ENCODE peak calls at places on chromosomes 7 and 10, in ten cellular contexts. L is activated CD8-positive, alpha-beta memory T cell treated with anti-CD3 and anti-CD28 coated beads, Interleukin-2, amount 50 U/mL, for 4 hours; Y is AG20443; T is hippocampal formation; J is NCI-H748 treated with DMSO at 0.1 percent for 48 hours; G is amygdala; F is activated T-helper 1 cell treated with Interleukin-2 at 50 U/mL for 16 hours; N is RCC 7860; I is brain microvascular endothelial cell; E is omental fat pad. U is an unnamed sample.

GRCh38 chr10:129033790-129034272 is 433.2 kb upstream of the MGMT start:
- DNase-seq in L (no peak), Y (no peak), T (no peak), J (peak), G (no peak), F (no peak), N (no peak), I (no peak), E (no peak), U (no peak)

GRCh38 chr7:937851-938484 is 16.5 kb downstream of the ADAP1 start:
- DNase-seq in L (no peak), Y (no peak), T (no peak), J (no peak), G (no peak), F (no peak), N (no peak), I (no peak), E (no peak), U (no peak)

GRCh38 chr10:71963756-71964668 is at the start of gene CHST3:
- DNase-seq in L (no peak), Y (peak), T (peak), J (no peak), G (peak), F (no peak), N (peak), I (no peak), E (no peak), U (peak)

GRCh38 chr7:49522111-49522510 is 251.3 kb upstream of the VWC2 start:
- DNase-seq in L (no peak), Y (no peak), T (no peak), J (no peak), G (no peak), F (no peak), N (no peak), I (no peak), E (no peak), U (no peak)

GRCh38 chr7:98619450-98620321 is 2.6 kb downstream of the NPTX2 start:
- DNase-seq in L (no peak), Y (peak), T (no peak), J (peak), G (no peak), F (no peak), N (no peak), I (no peak), E (no peak), U (peak)

GRCh38 chr10:3774814-3775670 is 10.0 kb downstream of the KLF6 start:
- DNase-seq in L (no peak), Y (peak), T (no peak), J (no peak), G (no peak), F (no peak), N (peak), I (peak), E (no peak), U (peak)

GRCh38 chr7:45256309-45256708 is 98.7 kb downstream of the RAMP3 start:
- DNase-seq in L (no peak), Y (no peak), T (no peak), J (no peak), G (no peak), F (no peak), N (no peak), I (no peak), E (no peak), U (no peak)

GRCh38 chr10:132691711-132692153 is 94.2 kb downstream of the NKX6-2 start:
- DNase-seq in L (no peak), Y (no peak), T (no peak), J (no peak), G (no peak), F (no peak), N (no peak), I (no peak), E (no peak), U (no peak)

GRCh38 chr7:41916450-41916927 is 213.6 kb upstream of the INHBA start:
- DNase-seq in L (no peak), Y (peak), T (no peak), J (no peak), G (no peak), F (no peak), N (peak), I (peak), E (no peak), U (peak)

GRCh38 chr7:107879400-107880035 is 11.5 kb upstream of the DLD start:
- DNase-seq in L (no peak), Y (peak), T (no peak), J (peak), G (no peak), F (no peak), N (peak), I (peak), E (no peak), U (peak)

GRCh38 chr10:122521011-122521410 is 39.5 kb upstream of the DMBT1 start:
- DNase-seq in L (no peak), Y (no peak), T (no peak), J (no peak), G (no peak), F (no peak), N (no peak), I (no peak), E (no peak), U (no peak)

GRCh38 chr7:65342723-65343629 is 30.7 kb upstream of the ZNF92 start:
- DNase-seq in L (no peak), Y (no peak), T (no peak), J (no peak), G (no peak), F (no peak), N (peak), I (no peak), E (no peak), U (no peak)

GRCh38 chr7:66205736-66206080 is 574 bp downstream of the TPST1 start:
- DNase-seq in L (peak), Y (no peak), T (no peak), J (no peak), G (no peak), F (no peak), N (no peak), I (no peak), E (no peak), U (no peak)

GRCh38 chr7:105652359-105652993 is 71.2 kb upstream of the EFCAB10 start:
- DNase-seq in L (peak), Y (peak), T (peak), J (peak), G (peak), F (peak), N (peak), I (peak), E (peak), U (peak)

GRCh38 chr10:42951486-42952251 is 125.2 kb upstream of the RET start:
- DNase-seq in L (peak), Y (no peak), T (no peak), J (no peak), G (no peak), F (no peak), N (no peak), I (no peak), E (peak), U (no peak)

GRCh38 chr7:68684246-68684850 is 913.9 kb upstream of the AUTS2 start:
- DNase-seq in L (no peak), Y (no peak), T (peak), J (peak), G (peak), F (no peak), N (peak), I (no peak), E (no peak), U (no peak)

GRCh38 chr7:99693427-99694200 is 13.8 kb upstream of the CYP3A5 start:
- DNase-seq in L (no peak), Y (no peak), T (no peak), J (peak), G (no peak), F (no peak), N (no peak), I (no peak), E (no peak), U (no peak)

GRCh38 chr10:82887488-82887887 is 1012.5 kb downstream of the NRG3 start:
- DNase-seq in L (no peak), Y (no peak), T (no peak), J (peak), G (no peak), F (no peak), N (no peak), I (no peak), E (no peak), U (no peak)

GRCh38 chr7:33764752-33765451 is 140.4 kb upstream of the BMPER start:
- DNase-seq in L (no peak), Y (peak), T (no peak), J (no peak), G (no peak), F (no peak), N (peak), I (peak), E (no peak), U (peak)

GRCh38 chr7:150778738-150779301 is 21.3 kb downstream of the TMEM176B start:
- DNase-seq in L (peak), Y (peak), T (peak), J (peak), G (peak), F (peak), N (peak), I (peak), E (peak), U (peak)

GRCh38 chr10:97549587-97550322 is 22.8 kb upstream of the ANKRD2 start:
- DNase-seq in L (no peak), Y (peak), T (peak), J (no peak), G (peak), F (no peak), N (no peak), I (no peak), E (no peak), U (no peak)

GRCh38 chr7:104010052-104010909 is 20.8 kb upstream of the RELN start:
- DNase-seq in L (no peak), Y (no peak), T (no peak), J (no peak), G (no peak), F (no peak), N (peak), I (no peak), E (no peak), U (no peak)

GRCh38 chr7:11970132-11970531 is 138.1 kb upstream of the THSD7A start:
- DNase-seq in L (no peak), Y (no peak), T (no peak), J (no peak), G (no peak), F (no peak), N (no peak), I (no peak), E (no peak), U (no peak)

GRCh38 chr7:106829496-106829895 is 35.6 kb upstream of the PIK3CG start:
- DNase-seq in L (no peak), Y (no peak), T (no peak), J (no peak), G (no peak), F (no peak), N (no peak), I (no peak), E (no peak), U (no peak)

U was measured in GM03348.